ENCODE peak calls at places on chromosomes 13 and 19, in four cellular contexts. E is stomach, O is Peyer's patch, M is fibroblast of lung. Y is an unnamed sample. For H3K4me1 and H3K9me3, the result is how much of the 10 kb centered on the place peaks cover.

GRCh38 chr13:49586717-49587116 is 1.4 kb upstream of the RCBTB1 start:
- DNase-seq in E (no peak), O (no peak), M (no peak), Y (no peak)

GRCh38 chr19:7199613-7200533 is 94.3 kb downstream of the INSR start:
- DNase-seq in E (peak), O (peak), M (no peak), Y (no peak)

GRCh38 chr19:54436031-54436523 is 12.9 kb upstream of the LENG8 start:
- DNase-seq in E (no peak), O (no peak), M (no peak), Y (no peak)

GRCh38 chr13:51317262-51317661 is 22.2 kb upstream of the SERPINE3 start:
- DNase-seq in E (no peak), O (no peak), M (peak), Y (no peak)

GRCh38 chr19:16301999-16302694 is 22.5 kb upstream of the KLF2 start:
- DNase-seq in E (peak), O (no peak), M (peak), Y (no peak)

GRCh38 chr13:93355094-93355493 is 128.5 kb downstream of the GPC6 start:
- DNase-seq in E (no peak), O (no peak), M (no peak), Y (no peak)

GRCh38 chr13:36154567-36155231 is 23.5 kb upstream of the DCLK1 start:
- DNase-seq in E (no peak), O (peak), M (no peak), Y (no peak)

GRCh38 chr19:33227242-33227650 is 1.6 kb upstream of the SLC7A10 start:
- DNase-seq in E (no peak), O (no peak), M (peak), Y (no peak)

GRCh38 chr13:98674968-98675528 is 77.4 kb downstream of the SLC15A1 start:
- DNase-seq in E (no peak), O (no peak), M (no peak), Y (no peak)

GRCh38 chr13:32538234-32538620 is 368 bp downstream of the N4BP2L2 start:
- DNase-seq in E (peak), O (no peak), M (peak), Y (no peak)

GRCh38 chr19:31546561-31546960 is 197.3 kb upstream of the TSHZ3 start:
- DNase-seq in E (no peak), O (no peak), M (no peak), Y (no peak)

GRCh38 chr13:93289047-93289446 is 62.4 kb downstream of the GPC6 start:
- DNase-seq in E (no peak), O (no peak), M (no peak), Y (no peak)

GRCh38 chr19:48501446-48501960 is 10.1 kb downstream of the LMTK3 start:
- DNase-seq in E (peak), O (peak), M (no peak), Y (peak)

GRCh38 chr13:88183440-88183839 is 512.3 kb downstream of the SLITRK5 start:
- DNase-seq in E (no peak), O (no peak), M (no peak), Y (no peak)

GRCh38 chr13:109131698-109132257 is 502.4 kb downstream of the MYO16 start:
- DNase-seq in E (no peak), O (no peak), M (no peak), Y (no peak)

GRCh38 chr19:18696023-18696422 is 12.5 kb downstream of the CRTC1 start:
- DNase-seq in E (no peak), O (no peak), M (no peak), Y (no peak)

GRCh38 chr13:44649118-44649455 is 73.0 kb upstream of the TSC22D1 start:
- DNase-seq in E (no peak), O (no peak), M (no peak), Y (no peak)

GRCh38 chr13:20134732-20135131 is 26.1 kb downstream of the GJA3 start:
- DNase-seq in E (no peak), O (no peak), M (no peak), Y (no peak)

GRCh38 chr13:33610471-33611015 is 207.4 kb upstream of the RFC3 start:
- DNase-seq in E (no peak), O (no peak), M (no peak), Y (peak)

GRCh38 chr19:36972594-36972993 is 56.5 kb downstream of the ZNF568 start:
- DNase-seq in E (no peak), O (no peak), M (no peak), Y (no peak)

GRCh38 chr13:113929628-113930615 is 44.0 kb downstream of the C13orf46 start:
- DNase-seq in E (peak), O (peak), M (no peak), Y (no peak)

GRCh38 chr19:2578911-2579677 is 103.2 kb downstream of the GADD45B start:
- DNase-seq in E (peak), O (peak), M (peak), Y (peak)

GRCh38 chr19:10566658-10567410 is 1.0 kb upstream of the KRI1 start:
- DNase-seq in E (no peak), O (no peak), M (no peak), Y (peak)

DNA sequence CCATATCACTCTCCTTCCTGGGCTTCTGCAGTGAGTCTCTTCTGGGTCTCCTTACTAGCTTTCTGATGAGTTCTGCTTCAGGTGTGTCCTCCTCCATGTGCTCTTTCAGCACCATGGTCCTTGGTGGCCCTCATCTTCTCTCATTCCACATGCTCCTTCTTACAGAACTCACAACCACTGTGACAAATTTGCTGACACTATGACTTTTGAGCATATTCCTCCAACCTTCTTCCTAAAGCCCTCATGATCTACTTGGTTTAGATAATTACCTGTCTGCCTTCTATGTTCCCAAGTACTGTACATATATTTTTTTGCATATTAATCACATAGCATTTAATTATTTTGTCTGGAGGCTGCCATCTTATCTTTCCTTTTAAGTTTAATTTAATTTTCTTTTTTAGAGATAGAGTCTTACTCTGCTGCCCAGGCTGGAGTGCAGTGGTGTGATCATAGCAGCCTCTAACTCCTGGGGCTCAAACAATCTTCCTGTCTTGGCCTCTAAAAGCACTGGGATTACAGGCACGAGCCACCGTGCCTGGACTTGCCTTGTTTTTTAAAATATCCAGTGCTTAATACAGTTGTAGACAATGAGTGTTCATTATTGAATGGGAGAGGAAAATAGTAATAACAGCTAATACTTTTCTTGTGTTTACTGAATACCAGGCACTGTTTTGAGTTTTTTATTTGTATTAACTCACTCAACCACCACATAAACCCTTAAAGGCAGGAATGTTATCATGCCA is 23.5 kb upstream of the FAM216B start:
- DNase-seq in E (no peak), O (no peak), M (no peak), Y (no peak)
- H3K4me1 ChIP-seq in E (under half), O (under half), M (under half), Y (under half)

GRCh38 chr19:57773488-57773887 is 4.0 kb downstream of the ZNF586 start:
- DNase-seq in E (no peak), O (no peak), M (no peak), Y (no peak)
- H3K9me3 ChIP-seq in E (half or more), O (under half), M (under half), Y (under half)

GRCh38 chr13:48235100-48235813 is 2.3 kb downstream of the ITM2B start:
- DNase-seq in E (peak), O (no peak), M (peak), Y (no peak)

GRCh38 chr13:48235814-48236135 is 2.8 kb downstream of the ITM2B start:
- DNase-seq in E (no peak), O (no peak), M (no peak), Y (no peak)

GRCh38 chr13:48234652-48235099 is 1.7 kb downstream of the ITM2B start:
- DNase-seq in E (no peak), O (no peak), M (no peak), Y (no peak)

GRCh38 chr13:48233886-48234488 is 981 bp downstream of the ITM2B start:
- DNase-seq in E (no peak), O (no peak), M (peak), Y (no peak)

DNA sequence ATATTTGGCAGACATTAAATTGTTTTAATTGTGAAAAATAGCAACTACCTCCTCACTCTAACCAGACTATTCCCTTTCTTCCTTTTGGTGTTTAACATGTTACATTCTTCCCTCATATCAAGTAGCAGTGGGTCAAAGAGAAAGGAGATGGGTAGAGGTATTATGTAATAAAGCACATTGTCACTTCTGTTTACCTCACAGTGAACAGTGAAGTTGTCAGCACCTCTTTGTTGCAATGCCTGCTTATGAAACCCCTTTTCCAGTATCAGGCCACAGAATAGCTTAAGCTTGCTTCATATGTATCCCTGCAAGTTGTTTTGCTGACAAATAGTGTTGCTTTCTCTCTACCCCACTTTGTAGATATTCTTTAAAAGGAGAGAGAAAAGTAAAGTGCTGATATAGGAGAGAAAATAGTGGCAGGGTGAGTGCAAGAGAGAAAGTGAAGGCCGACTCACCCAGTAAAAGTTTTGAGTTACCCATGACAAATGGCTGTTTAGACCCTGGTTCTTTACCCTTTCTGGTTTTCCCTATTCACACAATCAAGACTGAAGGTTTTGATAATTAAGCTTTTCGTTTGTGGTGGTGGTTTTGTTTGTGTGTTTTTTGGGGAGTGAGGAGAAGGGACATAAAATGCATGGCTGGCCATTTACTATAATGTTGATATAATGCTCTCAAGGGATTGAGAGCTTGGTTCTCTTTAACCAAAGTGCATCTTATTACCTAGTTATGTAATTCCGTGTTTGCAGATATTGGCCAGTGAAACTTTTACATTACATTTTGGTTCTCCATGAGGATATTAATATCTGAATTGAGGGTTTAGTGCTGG is 3.7 kb downstream of the ITM2B start:
- DNase-seq in E (no peak), O (no peak), M (peak), Y (no peak)
- H3K4me1 ChIP-seq in E (under half), O (half or more), M (under half), Y (half or more)

DNA sequence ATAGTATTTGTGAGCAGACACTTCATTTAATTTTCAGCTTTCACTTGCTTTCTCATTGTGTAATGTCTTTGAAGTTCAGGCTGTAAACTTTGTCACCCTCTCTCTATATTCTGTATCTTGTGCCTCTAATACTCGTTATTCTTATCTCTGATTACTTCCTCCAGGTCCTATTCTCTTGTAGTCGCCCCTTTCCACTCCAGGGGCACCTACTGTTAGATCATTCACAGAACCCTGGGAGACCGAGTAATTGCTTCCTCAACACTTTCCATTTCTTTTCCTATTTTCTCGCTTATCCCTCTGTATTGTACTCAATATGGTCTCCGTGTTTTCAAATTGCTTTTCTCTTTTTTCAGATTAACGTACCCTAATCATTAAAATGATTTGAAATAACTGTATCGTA is 93.9 kb upstream of the TDRD3 start:
- DNase-seq in E (no peak), O (no peak), M (no peak), Y (no peak)
- H3K9me3 ChIP-seq in E (under half), O (under half), M (under half), Y (under half)

GRCh38 chr19:38869160-38869835 is 8.8 kb downstream of the RINL start:
- DNase-seq in E (no peak), O (no peak), M (no peak), Y (no peak)
- H3K4me1 ChIP-seq in E (under half), O (under half), M (under half), Y (under half)

DNA sequence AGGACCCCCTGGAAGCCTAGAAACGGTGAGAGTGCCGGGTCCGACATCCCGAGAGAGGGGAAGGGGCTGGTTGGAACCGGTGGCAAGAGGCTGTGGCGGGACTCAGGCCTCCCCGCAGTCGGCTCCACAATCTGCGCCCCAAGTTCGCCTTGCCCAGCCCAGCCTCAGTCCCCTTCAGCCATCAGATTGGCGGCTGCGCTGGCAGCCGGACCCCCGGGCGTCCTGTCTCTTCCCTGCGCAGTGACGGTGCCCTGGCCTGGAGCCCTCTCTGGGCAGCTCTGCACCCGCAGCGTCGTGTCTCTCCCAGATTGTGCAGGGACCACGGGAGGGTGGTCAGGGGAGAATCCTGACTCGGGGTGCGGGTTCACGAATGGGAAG is 315 bp downstream of the ZNF492 start:
- DNase-seq in E (no peak), O (no peak), M (no peak), Y (no peak)
- H3K9me3 ChIP-seq in E (half or more), O (under half), M (under half), Y (under half)

DNA sequence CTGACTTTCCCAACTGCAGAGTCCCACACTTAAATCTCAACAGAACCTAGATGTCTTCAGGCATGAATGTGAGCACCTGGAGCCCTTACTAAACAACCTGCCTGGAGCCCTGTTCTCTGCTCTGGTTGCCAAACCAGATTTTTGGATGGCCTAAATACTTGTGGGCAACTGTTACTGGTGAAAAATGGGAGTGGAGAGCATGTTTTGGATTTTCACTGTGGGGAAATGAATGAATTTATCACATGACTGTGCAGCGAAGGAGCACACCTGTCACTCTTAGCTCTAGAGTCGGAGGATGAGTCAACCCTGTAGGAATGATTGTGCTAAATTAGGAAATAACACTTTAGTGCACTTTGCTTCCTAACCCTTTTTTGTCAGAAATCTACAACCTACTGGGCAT is 30.3 kb downstream of the SHISA2 start:
- DNase-seq in E (no peak), O (no peak), M (no peak), Y (no peak)
- H3K4me1 ChIP-seq in E (under half), O (under half), M (under half), Y (under half)

Y was measured in CD4-positive, alpha-beta memory T cell.